ENCODE peak calls at places on chromosome 2, in four cellular contexts. T, P, D and S are unnamed samples.
A peak's percentile ranks its signal among the peaks of the same experiment; 100 is the strongest.

GRCh38 chr2:208373460-208374089 is 33.0 kb upstream of the PTH2R start:
- DNase-seq in T (peak; percentile 51), P (no peak), D (peak; percentile 52), S (peak; percentile 35)

GRCh38 chr2:101474752-101475384 is at the start of gene RFX8:
- DNase-seq in T (peak; percentile 94), D (no peak), P (no peak), S (no peak)

GRCh38 chr2:101999122-101999789 is 7.5 kb downstream of the IL1R2 start:
- DNase-seq in D (peak; percentile 26), T (no peak), P (peak; percentile 74), S (peak; percentile 17)

GRCh38 chr2:96533292-96534073 is 3.1 kb upstream of the ARID5A start:
- DNase-seq in T (peak; percentile 81), D (peak; percentile 68), P (peak; percentile 71), S (no peak)

GRCh38 chr2:199772693-199772976 is 78.4 kb downstream of the FTCDNL1 start:
- DNase-seq in D (no peak), T (no peak), P (no peak), S (no peak)

GRCh38 chr2:65093211-65093610 is 36.7 kb downstream of the RAB1A start:
- DNase-seq in T (no peak), P (no peak), D (no peak), S (no peak)

GRCh38 chr2:18422416-18423165 is 137.9 kb downstream of the RDH14 start:
- DNase-seq in T (no peak), D (no peak), P (no peak), S (no peak)

GRCh38 chr2:10654069-10654468 is 35.7 kb downstream of the NOL10 start:
- DNase-seq in D (peak; percentile 89), P (no peak), T (peak; percentile 6), S (peak; percentile 55)

GRCh38 chr2:205698556-205699282 is 16.4 kb downstream of the NRP2 start:
- DNase-seq in P (no peak), T (no peak), D (no peak), S (no peak)

GRCh38 chr2:192194866-192195547 is at the start of gene TMEFF2:
- DNase-seq in T (peak; percentile 53), D (peak; percentile 88), P (peak; percentile 44), S (peak; percentile 80)

GRCh38 chr2:675982-676646 is 1.1 kb downstream of the TMEM18 start:
- DNase-seq in D (peak; percentile 64), T (peak; percentile 93), P (peak; percentile 47), S (peak; percentile 52)

GRCh38 chr2:62724886-62725711 is 19.6 kb downstream of the EHBP1 start:
- DNase-seq in P (peak; percentile 39), D (no peak), T (no peak), S (peak; percentile 78)

GRCh38 chr2:75246441-75247167 is 47.3 kb upstream of the TACR1 start:
- DNase-seq in D (no peak), P (no peak), T (peak; percentile 62), S (no peak)

GRCh38 chr2:75237296-75237695 is 38.0 kb upstream of the TACR1 start:
- DNase-seq in D (no peak), P (no peak), T (no peak), S (no peak)

GRCh38 chr2:75243219-75243618 is 43.9 kb upstream of the TACR1 start:
- DNase-seq in D (no peak), P (no peak), T (no peak), S (no peak)

GRCh38 chr2:75238670-75239330 is 39.5 kb upstream of the TACR1 start:
- DNase-seq in P (no peak), D (peak; percentile 33), T (peak; percentile 94), S (no peak)

DNA sequence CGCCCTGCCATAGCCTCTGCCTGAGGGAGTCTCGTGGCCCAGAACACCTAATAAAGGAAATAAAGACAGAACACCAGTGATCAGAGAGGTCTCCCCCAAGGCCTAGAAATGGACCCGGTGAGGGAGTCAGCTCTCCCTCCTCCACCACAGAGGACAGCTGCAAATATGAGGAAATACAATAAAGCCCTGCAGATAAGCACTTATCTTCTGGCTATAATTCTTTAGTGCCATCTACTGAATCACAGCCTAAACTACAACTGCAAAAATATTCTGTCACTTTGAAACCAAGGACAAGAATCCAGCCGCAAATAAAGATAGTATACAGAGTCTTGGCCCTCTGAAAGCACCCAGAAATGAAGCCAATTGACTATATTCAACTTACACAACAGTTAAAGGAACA is 42.4 kb upstream of the TACR1 start:
- DNase-seq in P (no peak), T (peak; percentile 31), D (peak; percentile 5), S (no peak)
- TF ChIP-seq CTCF in P (no peak), T (peak; percentile 60), D (peak; percentile 13), S (no peak)

GRCh38 chr2:140895378-140895777 is 1235.4 kb downstream of the LRP1B start:
- DNase-seq in T (no peak), D (no peak), P (no peak), S (no peak)

GRCh38 chr2:140892429-140892828 is 1238.4 kb downstream of the LRP1B start:
- DNase-seq in T (no peak), D (peak; percentile 3), P (no peak), S (no peak)

GRCh38 chr2:140892911-140893637 is 1237.7 kb downstream of the LRP1B start:
- DNase-seq in T (no peak), P (no peak), D (no peak), S (no peak)

GRCh38 chr2:140893685-140894084 is 1237.1 kb downstream of the LRP1B start:
- DNase-seq in D (peak; percentile 71), P (no peak), T (no peak), S (no peak)

DNA sequence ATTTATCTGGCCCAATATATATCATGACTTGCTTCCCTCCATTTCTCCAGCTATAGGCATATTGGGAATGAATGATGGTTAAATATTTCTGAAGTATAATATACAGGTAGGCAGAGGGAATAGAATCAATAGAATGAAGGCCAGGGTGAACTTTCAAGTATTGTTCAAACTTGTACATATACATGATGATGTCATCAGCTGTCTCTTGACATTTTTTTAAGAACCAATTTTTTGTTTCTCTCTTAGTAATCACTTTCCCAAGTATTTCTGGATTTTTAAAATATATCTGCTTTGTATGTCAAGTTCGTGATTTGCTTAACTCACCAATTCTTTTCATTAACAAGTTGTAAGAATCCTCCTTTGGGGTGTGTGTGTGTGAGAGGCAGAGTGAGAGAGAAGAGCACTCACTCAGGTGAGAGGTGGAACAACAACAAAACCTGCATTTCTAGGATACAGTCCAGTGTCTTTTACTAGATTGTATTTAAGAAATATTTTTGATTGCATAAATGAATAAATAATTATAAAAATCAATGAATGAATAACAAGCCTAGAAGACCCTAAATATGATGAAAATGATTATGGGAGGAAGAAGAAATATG is 1239.1 kb downstream of the LRP1B start:
- DNase-seq in P (no peak), T (no peak), D (no peak), S (no peak)
- TF ChIP-seq CTCF in P (no peak), T (no peak), D (peak; percentile 7), S (no peak)

GRCh38 chr2:241390301-241391206 is 34.5 kb downstream of the FARP2 start:
- DNase-seq in P (no peak), D (peak; percentile 80), T (no peak), S (no peak)

GRCh38 chr2:241393524-241394196 is 37.6 kb downstream of the FARP2 start:
- DNase-seq in T (no peak), P (no peak), D (no peak), S (no peak)

GRCh38 chr2:241386519-241386918 is 30.4 kb downstream of the FARP2 start:
- DNase-seq in D (no peak), P (no peak), T (no peak), S (no peak)

GRCh38 chr2:241389697-241390096 is 33.6 kb downstream of the FARP2 start:
- DNase-seq in D (no peak), T (no peak), P (no peak), S (no peak)

DNA sequence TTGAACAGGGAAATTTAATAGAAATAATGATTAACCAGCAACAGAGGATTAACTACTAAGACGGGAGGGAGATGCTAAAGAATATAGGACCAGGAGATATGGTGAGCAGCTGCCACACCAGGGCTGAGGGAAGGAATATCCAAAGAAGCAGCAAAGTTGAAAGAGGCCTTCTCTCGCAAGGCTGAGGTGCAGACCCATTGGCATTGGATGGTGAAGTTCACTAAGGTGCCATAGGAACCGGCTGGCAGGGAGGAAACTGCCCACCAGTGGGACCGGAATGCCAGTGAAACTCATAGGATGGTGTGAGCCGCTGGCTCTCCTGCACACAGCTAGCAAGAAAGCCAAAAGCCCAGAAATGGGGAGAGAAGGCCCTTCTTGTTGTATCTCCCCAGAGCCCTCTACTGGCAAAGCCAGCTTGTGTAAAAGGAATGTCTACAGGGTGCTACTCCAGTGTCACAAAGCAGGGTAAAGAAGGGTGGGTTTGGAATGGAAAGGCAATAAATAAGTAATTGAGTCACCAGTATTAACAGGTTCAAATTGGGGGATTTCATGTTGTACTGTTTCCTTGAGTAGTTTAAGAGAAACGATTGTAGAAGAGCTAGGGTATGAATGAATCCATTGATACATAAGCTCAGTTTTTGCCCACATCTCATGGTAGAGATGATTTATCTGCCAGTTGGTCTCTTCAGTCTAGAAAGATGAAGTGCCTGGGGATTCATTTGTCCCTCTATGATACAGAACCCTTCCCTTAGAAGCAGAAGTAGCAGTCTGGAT is 36.0 kb downstream of the FARP2 start:
- DNase-seq in D (no peak), P (peak; percentile 58), T (peak; percentile 48), S (peak; percentile 62)
- TF ChIP-seq CTCF in D (no peak), P (peak; percentile 21), T (peak; percentile 69), S (no peak)

GRCh38 chr2:223957092-223957851 is at the start of gene MRPL44:
- DNase-seq in T (peak; percentile 90), P (peak; percentile 98), D (peak; percentile 94), S (peak; percentile 99)
- TF ChIP-seq CTCF in T (no peak), P (no peak), D (no peak), S (no peak)

DNA sequence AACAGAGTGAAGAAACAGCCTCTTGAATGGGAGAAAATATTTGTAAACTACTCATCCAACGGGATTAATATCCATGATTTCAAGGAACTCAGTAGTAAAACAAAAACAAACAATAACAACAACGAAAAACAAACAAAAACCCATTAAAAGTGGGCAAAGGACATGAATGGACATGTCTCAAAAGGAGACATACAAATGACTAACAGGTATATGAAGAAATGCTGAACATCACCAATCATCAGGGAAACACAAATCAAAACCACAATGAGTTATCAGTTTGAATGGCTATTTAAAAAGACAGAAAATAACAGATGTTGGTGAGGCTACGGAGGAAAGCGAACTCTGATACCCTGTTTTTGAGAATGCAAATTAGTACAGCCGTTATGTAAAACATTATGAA is 224.8 kb upstream of the NRXN1 start:
- DNase-seq in T (no peak), D (no peak), P (no peak), S (no peak)
- TF ChIP-seq CTCF in T (no peak), D (no peak), P (no peak), S (no peak)

DNA sequence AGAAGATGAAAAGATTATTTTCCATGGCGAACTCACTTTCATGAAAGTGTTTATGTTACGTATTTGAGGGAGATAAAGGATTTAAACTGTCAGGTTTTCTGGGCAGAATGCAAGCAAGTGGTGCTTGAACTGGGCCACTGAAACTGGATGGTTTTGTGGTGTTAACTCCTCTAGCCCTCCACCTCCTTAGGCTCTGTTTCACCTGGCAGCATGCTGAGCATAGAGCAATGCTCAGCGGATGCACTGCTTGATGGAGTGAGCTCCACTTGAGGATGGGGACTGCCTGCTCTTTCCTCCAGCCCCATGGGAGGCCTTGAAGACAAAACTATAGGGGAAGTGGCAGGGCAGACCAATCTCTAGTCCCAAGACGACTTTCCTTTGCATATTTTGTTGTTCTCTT is 345.8 kb downstream of the TDRD15 start:
- DNase-seq in D (no peak), P (no peak), T (no peak), S (no peak)
- TF ChIP-seq CTCF in D (no peak), P (no peak), T (no peak), S (no peak)